ENCODE peak calls at places on chromosomes 4 and X, in seven cellular contexts. C, Q, X, W, K, R and V are unnamed samples.

GRCh38 chr4:36285784-36286480 is 4.5 kb downstream of the DTHD1 start:
- DNase-seq in C (no peak), Q (peak; percentile 83), X (no peak), W (no peak), K (peak; percentile 60), R (no peak), V (no peak)

GRCh38 chr4:6245246-6246169 is 24.1 kb upstream of the WFS1 start:
- DNase-seq in C (peak; percentile 11), Q (no peak), X (no peak), W (no peak), K (no peak), R (no peak), V (no peak)

GRCh38 chr4:85474818-85475630 is at the start of gene ARHGAP24:
- DNase-seq in C (peak; percentile 99), Q (peak; percentile 93), X (peak; percentile 84), W (peak; percentile 63), K (peak; percentile 78), R (peak; percentile 92), V (peak; percentile 76)

GRCh38 chr4:185426960-185427688 is 1.4 kb upstream of the UFSP2 start:
- DNase-seq in C (no peak), Q (peak; percentile 54), X (no peak), W (no peak), K (no peak), R (no peak), V (no peak)

GRCh38 chrX:136202889-136203288 is 48.3 kb downstream of the MAP7D3 start:
- DNase-seq in C (peak; percentile 64), Q (no peak), X (no peak), W (no peak), K (no peak), R (peak; percentile 48), V (peak; percentile 40)

GRCh38 chr4:140358281-140358680 is 15.2 kb upstream of the SCOC start:
- DNase-seq in C (no peak), Q (no peak), X (no peak), W (no peak), K (no peak), R (no peak), V (peak; percentile 59)

GRCh38 chr4:58590714-58591113 is 1480.5 kb upstream of the IGFBP7 start:
- DNase-seq in C (no peak), Q (no peak), X (no peak), W (no peak), K (no peak), R (no peak), V (no peak)

GRCh38 chrX:110803506-110803905 is 7.9 kb upstream of the CHRDL1 start:
- DNase-seq in C (no peak), Q (peak; percentile 7), X (no peak), W (no peak), K (no peak), R (no peak), V (no peak)

GRCh38 chr4:47639531-47639930 is 154.5 kb downstream of the ATP10D start:
- DNase-seq in C (peak; percentile 53), Q (peak; percentile 41), X (no peak), W (no peak), K (no peak), R (no peak), V (peak; percentile 8)

GRCh38 chrX:8724176-8724757 is 7.7 kb downstream of the ANOS1 start:
- DNase-seq in C (peak; percentile 1), Q (no peak), X (no peak), W (no peak), K (no peak), R (no peak), V (peak; percentile 25)

GRCh38 chrX:43973249-43973672 is at the start of gene NDP:
- DNase-seq in C (no peak), Q (no peak), X (no peak), W (no peak), K (no peak), R (no peak), V (peak; percentile 42)

GRCh38 chr4:185471235-185472062 is at the start of gene CCDC110:
- DNase-seq in C (peak; percentile 98), Q (peak; percentile 81), X (peak; percentile 98), W (peak; percentile 81), K (peak; percentile 100), R (peak; percentile 89), V (peak; percentile 90)

GRCh38 chr4:123505457-123506310 is 109.1 kb downstream of the SPRY1 start:
- DNase-seq in C (peak; percentile 66), Q (no peak), X (peak; percentile 28), W (peak; percentile 87), K (peak; percentile 31), R (no peak), V (peak; percentile 74)

GRCh38 chr4:4659871-4660651 is 118.2 kb upstream of the STX18 start:
- DNase-seq in C (peak; percentile 96), Q (peak; percentile 70), X (no peak), W (no peak), K (no peak), R (peak; percentile 63), V (peak; percentile 69)

GRCh38 chrX:101410461-101410860 is 2.4 kb downstream of the HNRNPH2 start:
- DNase-seq in C (no peak), Q (peak; percentile 37), X (no peak), W (no peak), K (no peak), R (no peak), V (no peak)

GRCh38 chr4:20320232-20320631 is 68.5 kb downstream of the SLIT2 start:
- DNase-seq in C (no peak), Q (no peak), X (no peak), W (no peak), K (no peak), R (no peak), V (no peak)

GRCh38 chrX:72025236-72025770 is 106.4 kb downstream of the RTL5 start:
- DNase-seq in C (no peak), Q (no peak), X (no peak), W (no peak), K (no peak), R (no peak), V (no peak)

GRCh38 chr4:32440391-32440790 is 1720.2 kb downstream of the PCDH7 start:
- DNase-seq in C (no peak), Q (no peak), X (no peak), W (no peak), K (no peak), R (no peak), V (no peak)

GRCh38 chr4:39823193-39823592 is 125.3 kb downstream of the UBE2K start:
- DNase-seq in C (peak; percentile 62), Q (no peak), X (no peak), W (no peak), K (no peak), R (peak; percentile 49), V (no peak)

GRCh38 chrX:53674581-53674980 is 11.9 kb downstream of the HUWE1 start:
- DNase-seq in C (no peak), Q (no peak), X (no peak), W (no peak), K (no peak), R (no peak), V (no peak)

GRCh38 chrX:108584617-108585211 is 145.1 kb downstream of the COL4A5 start:
- DNase-seq in C (peak; percentile 6), Q (peak; percentile 1), X (no peak), W (peak; percentile 30), K (no peak), R (no peak), V (peak; percentile 7)

GRCh38 chr4:155339588-155339987 is 37.2 kb downstream of the MAP9 start:
- DNase-seq in C (no peak), Q (no peak), X (no peak), W (no peak), K (no peak), R (no peak), V (no peak)

DNA sequence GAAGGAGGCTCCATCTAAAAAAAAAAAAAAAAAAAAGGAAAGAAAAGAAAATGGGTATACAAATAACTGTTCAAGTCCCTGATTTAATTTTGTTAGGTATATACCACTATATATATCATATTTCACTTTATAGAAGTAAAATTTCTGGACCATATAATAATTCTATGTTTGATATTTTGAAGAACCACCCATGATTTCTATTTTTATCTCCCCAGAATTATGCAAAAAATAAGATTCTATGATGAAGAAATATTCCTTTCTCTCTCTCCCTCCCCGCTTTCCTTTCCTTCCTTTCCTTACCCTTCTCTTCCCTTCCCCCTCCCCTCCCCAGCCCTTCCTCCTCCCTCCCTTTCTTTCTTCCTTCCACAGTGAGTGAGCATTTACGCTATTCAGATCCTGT is 337.5 kb upstream of the SPANXN4 start:
- DNase-seq in C (no peak), Q (no peak), X (no peak), W (no peak), K (no peak), R (no peak), V (no peak)
- TF ChIP-seq CTCF in C (no peak), Q (no peak), X (no peak), W (no peak), K (no peak), R (no peak), V (no peak)

GRCh38 chrX:2917767-2918166 is 11.4 kb downstream of the ARSD start:
- DNase-seq in C (no peak), Q (no peak), X (no peak), W (no peak), K (no peak), R (no peak), V (no peak)

GRCh38 chrX:2907295-2907694 is 21.8 kb downstream of the ARSD start:
- DNase-seq in C (no peak), Q (no peak), X (no peak), W (no peak), K (no peak), R (no peak), V (no peak)

GRCh38 chrX:2908125-2908685 is 20.9 kb downstream of the ARSD start:
- DNase-seq in C (no peak), Q (no peak), X (no peak), W (no peak), K (no peak), R (no peak), V (no peak)

GRCh38 chrX:2910109-2910508 is 19.0 kb downstream of the ARSD start:
- DNase-seq in C (no peak), Q (no peak), X (no peak), W (no peak), K (no peak), R (no peak), V (no peak)

GRCh38 chrX:2913118-2913517 is 16.0 kb downstream of the ARSD start:
- DNase-seq in C (no peak), Q (no peak), X (no peak), W (no peak), K (no peak), R (no peak), V (no peak)
- TF ChIP-seq CTCF in C (peak; percentile 31), Q (no peak), X (no peak), W (peak; percentile 46), K (no peak), R (no peak), V (no peak)

GRCh38 chr4:66688674-66689073 is 856.6 kb downstream of the CENPC start:
- DNase-seq in C (peak; percentile 65), Q (peak; percentile 6), X (no peak), W (no peak), K (no peak), R (no peak), V (peak; percentile 29)
- TF ChIP-seq CTCF in C (peak; percentile 39), Q (peak; percentile 50), X (no peak), W (peak; percentile 65), K (no peak), R (peak; percentile 17), V (no peak)

GRCh38 chrX:11791090-11791489 is 33.1 kb downstream of the MSL3 start:
- DNase-seq in C (no peak), Q (no peak), X (no peak), W (no peak), K (no peak), R (no peak), V (no peak)
- TF ChIP-seq CTCF in C (no peak), Q (no peak), X (no peak), W (no peak), K (no peak), R (no peak), V (no peak)